ENCODE peak calls at places on chromosomes 5 and 9, in eight cellular contexts. Z is left ventricle myocardium inferior, I is neural crest cell, D is choroid plexus epithelial cell, T is adrenal gland, Y is body of pancreas, G is fibroblast of lung, W is psoas muscle. K is an unnamed sample.

GRCh38 chr9:16532681-16533450 is 337.6 kb downstream of the BNC2 start:
- DNase-seq in G (peak), W (no peak), Z (no peak), T (no peak), D (peak), I (no peak), Y (no peak), K (no peak)

GRCh38 chr9:33241298-33241697 is 1.3 kb downstream of the SPINK4 start:
- DNase-seq in I (no peak), Y (no peak), Z (no peak), D (no peak), W (no peak), T (no peak), G (no peak), K (no peak)

GRCh38 chr5:88785396-88786216 is 97.4 kb downstream of the MEF2C start:
- DNase-seq in I (no peak), Z (no peak), Y (peak), T (peak), D (peak), G (peak), W (no peak), K (peak)

GRCh38 chr5:104385901-104386300 is 823.3 kb upstream of the NUDT12 start:
- DNase-seq in D (peak), I (no peak), Y (no peak), T (no peak), W (no peak), Z (no peak), G (peak), K (no peak)

GRCh38 chr5:132434813-132435286 is 55.7 kb downstream of the IRF1 start:
- DNase-seq in D (no peak), Y (no peak), T (no peak), I (no peak), W (no peak), Z (no peak), G (no peak), K (no peak)

GRCh38 chr5:137503456-137503855 is 4.3 kb upstream of the SPOCK1 start:
- DNase-seq in W (no peak), I (no peak), Y (no peak), G (no peak), T (no peak), D (no peak), Z (no peak), K (no peak)

GRCh38 chr9:81664638-81665513 is 24.5 kb downstream of the TLE1 start:
- DNase-seq in G (no peak), I (no peak), W (no peak), T (no peak), Y (no peak), Z (no peak), D (no peak), K (no peak)

GRCh38 chr9:116318463-116319271 is 165.1 kb downstream of the PAPPA start:
- DNase-seq in Y (peak), G (peak), D (peak), W (peak), T (no peak), Z (peak), I (no peak), K (no peak)

GRCh38 chr5:14153932-14154646 is 10.9 kb downstream of the TRIO start:
- DNase-seq in W (peak), Y (peak), I (no peak), G (peak), T (no peak), Z (peak), D (peak), K (peak)

GRCh38 chr5:145854651-145855258 is 18.1 kb downstream of the GRXCR2 start:
- DNase-seq in W (no peak), G (peak), D (peak), T (no peak), I (no peak), Z (no peak), Y (no peak), K (peak)

GRCh38 chr5:179044765-179045164 is 15.4 kb upstream of the ZNF354C start:
- DNase-seq in T (no peak), Z (no peak), I (no peak), D (no peak), G (no peak), W (no peak), Y (no peak), K (no peak)

GRCh38 chr9:123085916-123086315 is 52.4 kb downstream of the GPR21 start:
- DNase-seq in I (no peak), Z (no peak), D (no peak), Y (no peak), W (no peak), G (no peak), T (no peak), K (no peak)

GRCh38 chr9:13963005-13963653 is 350.8 kb downstream of the NFIB start:
- DNase-seq in D (no peak), W (no peak), Z (no peak), I (no peak), T (no peak), Y (no peak), G (no peak), K (no peak)

GRCh38 chr5:90809695-90810094 is 251.1 kb downstream of the ADGRV1 start:
- DNase-seq in W (no peak), I (no peak), Z (no peak), D (no peak), G (no peak), T (no peak), Y (no peak), K (no peak)

GRCh38 chr5:180433029-180433416 is 61.2 kb upstream of the CNOT6 start:
- DNase-seq in T (no peak), Y (no peak), W (no peak), D (no peak), I (no peak), Z (no peak), G (no peak), K (no peak)
- TF ChIP-seq CTCF in T (no peak), Y (no peak), W (no peak), D (no peak), I (no peak), Z (no peak), G (no peak), K (no peak)

GRCh38 chr5:94670726-94671125 is 52.3 kb downstream of the SLF1 start:
- DNase-seq in G (peak), Z (no peak), W (no peak), I (no peak), Y (no peak), T (no peak), D (peak), K (no peak)
- TF ChIP-seq CTCF in G (no peak), Z (no peak), W (no peak), I (no peak), Y (no peak), T (no peak), D (no peak), K (no peak)

DNA sequence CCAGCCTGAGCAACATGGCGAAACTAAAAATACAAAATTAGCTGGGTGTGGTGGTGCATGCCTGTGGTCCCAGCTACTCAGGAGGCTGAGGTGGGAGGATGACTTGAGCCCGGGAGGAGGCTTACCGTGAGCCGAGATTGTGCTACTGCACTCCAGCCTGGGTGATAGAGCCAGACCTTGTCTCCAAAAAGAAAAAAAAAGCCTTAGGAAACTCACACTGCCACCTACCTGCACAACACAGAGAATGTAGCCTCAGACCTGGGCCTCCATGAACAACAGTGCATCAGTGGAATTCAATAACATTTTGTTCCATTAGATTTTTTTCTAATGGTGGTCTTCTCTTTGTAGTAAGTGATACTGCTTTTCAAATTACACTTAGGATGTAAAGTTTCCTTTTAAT is 63.8 kb upstream of the RARS1 start:
- DNase-seq in I (no peak), G (no peak), Y (no peak), T (no peak), Z (no peak), D (peak), W (no peak), K (no peak)
- TF ChIP-seq CTCF in I (no peak), G (no peak), Y (no peak), T (no peak), Z (no peak), D (peak), W (no peak), K (no peak)

GRCh38 chr9:91676042-91676441 is 252.4 kb upstream of the NFIL3 start:
- DNase-seq in Z (no peak), T (no peak), D (no peak), Y (no peak), I (no peak), G (peak), W (no peak), K (peak)
- TF ChIP-seq CTCF in Z (peak), T (no peak), D (no peak), Y (no peak), I (no peak), G (no peak), W (no peak), K (peak)

DNA sequence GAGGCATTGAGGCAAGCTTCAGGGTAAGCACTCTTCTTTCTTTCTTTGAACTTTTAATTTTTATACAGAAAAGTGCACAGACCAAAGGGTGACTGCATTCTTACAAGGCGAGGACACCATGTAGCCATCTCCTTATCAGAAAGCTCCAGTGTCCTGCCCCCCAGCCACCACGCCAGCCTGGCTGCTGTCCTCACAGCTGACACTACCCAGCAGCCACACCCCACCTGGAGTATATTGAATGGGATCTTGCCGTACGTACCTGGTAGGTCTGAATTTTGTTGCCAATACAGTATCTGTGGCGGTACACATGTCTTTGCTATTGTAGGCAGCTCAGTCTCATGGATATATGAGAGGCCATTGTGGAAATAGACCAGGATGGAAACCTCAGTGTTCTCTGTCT is 284.0 kb upstream of the IRX2 start:
- DNase-seq in G (no peak), T (no peak), I (no peak), Z (no peak), Y (no peak), W (no peak), D (no peak), K (no peak)
- TF ChIP-seq CTCF in G (no peak), T (no peak), I (no peak), Z (no peak), Y (no peak), W (no peak), D (no peak), K (no peak)